ENCODE peak calls at places on chromosome 10, in eight cellular contexts. H, B, R, W, S, T, I and K are unnamed samples.

GRCh38 chr10:48507494-48507893 is 97.4 kb downstream of the ARHGAP22 start:
- DNase-seq in B (no peak), W (no peak), S (no peak), T (no peak), H (no peak), R (no peak), I (no peak), K (no peak)

GRCh38 chr10:97713828-97714400 is 384 bp downstream of the MARVELD1 start:
- DNase-seq in H (peak), B (peak), T (peak), W (no peak), I (peak), R (peak), S (no peak), K (no peak)

GRCh38 chr10:81576336-81576735 is 298.7 kb upstream of the NRG3 start:
- DNase-seq in B (no peak), S (no peak), W (peak), R (no peak), T (no peak), I (no peak), H (no peak), K (no peak)

GRCh38 chr10:102413053-102413705 is 5.4 kb downstream of the PSD start:
- DNase-seq in B (no peak), R (no peak), I (no peak), H (peak), T (no peak), S (no peak), W (no peak), K (no peak)

GRCh38 chr10:17227367-17228080 is 517 bp upstream of the VIM start:
- DNase-seq in S (no peak), W (no peak), I (no peak), H (no peak), B (no peak), R (no peak), T (no peak), K (no peak)

GRCh38 chr10:88131561-88132139 is 268.2 kb downstream of the PTEN start:
- DNase-seq in R (peak), H (no peak), S (peak), W (no peak), I (peak), T (no peak), B (no peak), K (no peak)

GRCh38 chr10:124152139-124152780 is 58.9 kb upstream of the CHST15 start:
- DNase-seq in T (peak), R (peak), S (no peak), I (no peak), W (peak), H (peak), B (no peak), K (no peak)

GRCh38 chr10:124403548-124403947 is 15.2 kb downstream of the OAT start:
- DNase-seq in W (peak), B (no peak), I (no peak), H (peak), T (no peak), R (peak), S (no peak), K (no peak)

GRCh38 chr10:75392271-75392670 is 9.3 kb downstream of the ZNF503 start:
- DNase-seq in R (no peak), W (no peak), I (no peak), S (no peak), H (no peak), T (no peak), B (no peak), K (peak)

GRCh38 chr10:32239770-32240169 is 107.2 kb downstream of the EPC1 start:
- DNase-seq in I (no peak), W (no peak), S (no peak), T (no peak), B (no peak), H (no peak), R (no peak), K (no peak)

GRCh38 chr10:94403034-94403822 is 887 bp downstream of the TBC1D12 start:
- DNase-seq in T (peak), S (peak), I (peak), H (peak), W (peak), R (peak), B (no peak), K (no peak)

GRCh38 chr10:96910488-96911395 is 78.6 kb downstream of the LCOR start:
- DNase-seq in H (no peak), I (no peak), S (no peak), T (no peak), R (peak), W (no peak), B (no peak), K (no peak)

GRCh38 chr10:97916586-97916985 is 66.9 kb downstream of the GOLGA7B start:
- DNase-seq in T (no peak), B (no peak), R (peak), H (no peak), I (no peak), W (no peak), S (no peak), K (no peak)

GRCh38 chr10:132396495-132397035 is 435 bp upstream of the PWWP2B start:
- DNase-seq in B (peak), H (peak), S (peak), I (peak), T (peak), R (peak), W (no peak), K (no peak)
- TF ChIP-seq CTCF in B (no peak), H (peak), S (peak), I (peak), T (peak), R (no peak), W (no peak), K (peak)

DNA sequence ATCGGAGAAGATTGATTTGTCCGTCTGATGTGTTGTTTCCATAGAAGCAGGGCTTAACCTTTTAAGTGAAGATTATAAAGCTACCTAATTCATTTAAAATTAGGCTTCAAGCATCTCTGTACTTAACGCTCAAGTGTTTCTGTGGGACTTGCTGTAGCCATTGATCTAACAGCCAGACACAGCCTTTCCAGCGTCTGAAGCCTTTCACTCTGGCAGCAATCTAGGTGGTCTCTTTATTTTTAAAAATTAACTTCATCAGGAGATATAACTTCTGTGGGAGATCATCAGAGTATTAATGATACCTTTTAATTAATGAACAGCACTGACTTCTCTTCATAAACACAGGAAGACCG is 88.1 kb downstream of the BEND7 start:
- DNase-seq in I (no peak), T (no peak), H (no peak), S (no peak), R (no peak), B (no peak), W (no peak), K (no peak)
- TF ChIP-seq CTCF in I (no peak), T (no peak), H (peak), S (no peak), R (no peak), B (peak), W (no peak), K (peak)

DNA sequence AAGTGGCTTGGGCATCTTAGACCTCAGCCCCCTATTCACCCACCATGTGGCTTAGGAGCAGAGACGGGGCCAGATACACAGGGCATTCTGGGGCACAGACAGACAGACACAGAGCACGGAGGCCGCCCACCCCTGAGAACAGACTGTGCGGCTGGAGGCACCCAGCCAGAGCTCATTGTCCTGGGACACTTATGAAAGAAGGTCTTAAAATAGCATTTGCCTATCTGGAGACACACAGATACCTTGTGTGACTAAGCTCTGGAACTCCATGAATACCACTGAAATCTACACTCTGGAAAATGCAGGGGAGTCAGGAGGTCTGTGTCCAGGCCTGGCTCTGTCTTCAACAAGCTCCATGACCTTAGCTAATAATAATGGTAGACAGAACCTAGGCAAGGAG is 41.4 kb upstream of the ADO start:
- DNase-seq in T (no peak), S (no peak), I (no peak), W (no peak), R (peak), H (no peak), B (no peak), K (no peak)
- TF ChIP-seq CTCF in T (no peak), S (no peak), I (no peak), W (no peak), R (no peak), H (no peak), B (no peak), K (no peak)

GRCh38 chr10:65968871-65969270 is 957.0 kb upstream of the LRRTM3 start:
- DNase-seq in T (no peak), W (no peak), H (no peak), B (no peak), S (no peak), R (no peak), I (no peak), K (no peak)
- TF ChIP-seq CTCF in T (no peak), W (no peak), H (no peak), B (no peak), S (no peak), R (no peak), I (no peak), K (no peak)

GRCh38 chr10:113331971-113332370 is 220.9 kb upstream of the HABP2 start:
- DNase-seq in R (no peak), B (no peak), I (no peak), T (no peak), W (no peak), H (no peak), S (no peak), K (no peak)

GRCh38 chr10:113335603-113336002 is 217.2 kb upstream of the HABP2 start:
- DNase-seq in H (no peak), B (no peak), I (no peak), T (no peak), W (no peak), R (no peak), S (no peak), K (no peak)

GRCh38 chr10:113337142-113337541 is 215.7 kb upstream of the HABP2 start:
- DNase-seq in R (no peak), T (no peak), I (no peak), W (no peak), B (no peak), H (no peak), S (no peak), K (no peak)

GRCh38 chr10:113336549-113337130 is 216.2 kb upstream of the HABP2 start:
- DNase-seq in S (no peak), R (no peak), H (no peak), B (no peak), I (no peak), T (no peak), W (no peak), K (no peak)

GRCh38 chr10:113333313-113333712 is 219.5 kb upstream of the HABP2 start:
- DNase-seq in W (no peak), H (no peak), R (no peak), T (no peak), I (no peak), S (no peak), B (no peak), K (no peak)
- TF ChIP-seq CTCF in W (no peak), H (peak), R (no peak), T (no peak), I (no peak), S (no peak), B (no peak), K (no peak)

DNA sequence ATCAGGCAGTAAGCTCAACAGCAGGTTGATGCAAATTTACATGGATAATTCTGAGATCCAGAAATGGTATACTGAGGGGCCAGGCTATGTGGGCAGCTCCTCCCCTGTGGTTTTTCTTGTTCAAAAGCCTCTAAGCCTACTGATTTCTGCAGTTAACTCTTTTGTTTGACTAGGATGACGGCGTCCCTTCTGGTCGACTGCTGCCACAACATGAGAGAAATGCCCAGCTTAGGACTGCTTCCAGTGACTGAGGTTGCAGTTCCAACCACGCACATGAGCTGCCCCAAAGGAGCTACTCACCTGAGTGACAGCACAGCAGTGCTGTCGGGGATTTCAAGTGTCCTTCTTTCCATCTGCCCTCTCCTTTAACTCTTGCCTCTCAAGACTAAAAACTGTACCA is 973.0 kb upstream of the GHITM start:
- DNase-seq in H (peak), I (no peak), B (no peak), T (no peak), R (no peak), S (no peak), W (no peak), K (no peak)
- TF ChIP-seq CTCF in H (peak), I (no peak), B (no peak), T (no peak), R (no peak), S (peak), W (peak), K (no peak)

GRCh38 chr10:77350711-77351119 is 286.9 kb downstream of the KCNMA1 start:
- DNase-seq in T (peak), B (no peak), S (no peak), W (peak), R (no peak), H (no peak), I (peak), K (no peak)
- TF ChIP-seq CTCF in T (no peak), B (no peak), S (no peak), W (peak), R (no peak), H (no peak), I (no peak), K (no peak)

DNA sequence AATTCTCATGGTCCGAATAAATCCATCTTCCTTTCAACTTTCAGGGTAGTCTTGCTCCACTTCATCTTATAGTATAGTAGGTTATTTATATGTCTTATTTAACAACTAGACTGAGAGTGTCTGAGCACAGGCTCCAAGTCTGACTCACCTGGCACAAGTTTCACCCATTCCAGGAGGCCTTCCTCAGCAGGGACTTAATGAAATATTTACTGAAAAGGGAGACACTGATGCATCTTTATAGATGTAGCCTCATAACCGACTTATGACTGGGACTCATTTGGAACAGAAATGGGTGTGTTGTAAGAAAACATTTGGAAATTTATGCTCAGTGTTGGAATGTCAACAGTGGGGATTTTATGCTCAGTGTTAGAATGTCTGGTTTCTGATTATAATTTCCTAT is 59.9 kb downstream of the CH25H start:
- DNase-seq in I (no peak), H (no peak), B (no peak), W (no peak), T (no peak), R (no peak), S (no peak), K (no peak)
- TF ChIP-seq CTCF in I (no peak), H (no peak), B (no peak), W (no peak), T (no peak), R (no peak), S (no peak), K (no peak)